ENCODE peak calls at places on chromosomes 6 and 20, in four cellular contexts. R is HepG2, X is H1, G is GM12878. K is an unnamed sample.
A peak's percentile ranks its signal among the peaks of the same experiment; 100 is the strongest.

GRCh38 chr6:90156861-90157260 is 139.8 kb downstream of the BACH2 start:
- DNase-seq in G (no peak), R (no peak), X (no peak), K (no peak)

GRCh38 chr6:51678905-51679620 is 408.4 kb downstream of the PKHD1 start:
- DNase-seq in X (no peak), R (no peak), G (peak; percentile 19), K (no peak)

GRCh38 chr6:41878246-41878645 is 16.9 kb downstream of the USP49 start:
- DNase-seq in G (no peak), R (no peak), X (no peak), K (no peak)

GRCh38 chr6:166333172-166333995 is 9.0 kb downstream of the SFT2D1 start:
- DNase-seq in G (peak; percentile 73), R (no peak), X (no peak), K (no peak)

GRCh38 chr6:138805431-138805830 is 9.5 kb downstream of the ECT2L start:
- DNase-seq in R (no peak), X (no peak), G (no peak), K (no peak)

GRCh38 chr20:50281831-50282591 is 91.4 kb downstream of the CEBPB start:
- DNase-seq in R (peak; percentile 71), X (no peak), G (no peak), K (peak; percentile 36)

GRCh38 chr6:93789532-93789931 is 370.2 kb upstream of the EPHA7 start:
- DNase-seq in X (no peak), R (no peak), G (no peak), K (no peak)

GRCh38 chr6:32852844-32853540 is 512 bp downstream of the TAP1 start:
- DNase-seq in X (no peak), G (no peak), R (no peak), K (no peak)

GRCh38 chr6:137764464-137764863 is 102.6 kb upstream of the TNFAIP3 start:
- DNase-seq in R (no peak), X (no peak), G (no peak), K (no peak)

DNA sequence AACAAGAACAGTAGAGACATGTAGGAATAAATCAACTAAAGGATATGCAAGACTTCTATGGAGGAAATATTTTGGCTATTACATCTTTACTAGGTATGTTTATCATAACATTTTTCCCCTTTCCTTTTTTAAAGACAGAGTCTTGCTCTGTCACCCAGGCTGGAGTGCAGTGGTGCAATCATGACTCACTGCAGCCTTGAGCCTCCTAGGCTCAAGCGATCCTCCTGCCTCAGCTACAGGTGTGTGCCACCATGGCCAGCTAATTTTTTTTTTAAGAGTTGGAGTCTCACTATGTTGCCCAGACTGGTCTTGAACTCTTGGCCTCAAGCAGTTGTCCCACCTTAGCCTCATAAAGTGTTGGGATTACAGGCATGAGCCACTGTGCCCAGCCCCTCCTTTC is 37.0 kb downstream of the AKAP7 start:
- DNase-seq in G (no peak), X (no peak), R (no peak), K (no peak)
- TF ChIP-seq SUZ12 in G (no peak), X (no peak), R (no peak), K (no peak)

GRCh38 chr6:113616875-113617274 is 240.3 kb upstream of the MARCKS start:
- DNase-seq in G (no peak), R (no peak), X (no peak), K (no peak)

GRCh38 chr6:113623124-113623523 is 234.0 kb upstream of the MARCKS start:
- DNase-seq in R (no peak), X (no peak), G (no peak), K (no peak)

GRCh38 chr6:113622254-113622653 is 234.9 kb upstream of the MARCKS start:
- DNase-seq in G (no peak), R (no peak), X (no peak), K (no peak)

GRCh38 chr6:113620372-113620771 is 236.8 kb upstream of the MARCKS start:
- DNase-seq in R (no peak), X (no peak), G (no peak), K (no peak)

GRCh38 chr6:113619077-113619476 is 238.1 kb upstream of the MARCKS start:
- DNase-seq in R (no peak), G (no peak), X (no peak), K (no peak)
- TF ChIP-seq SP1 in R (no peak), G (no peak), X (no peak), K (no peak)

DNA sequence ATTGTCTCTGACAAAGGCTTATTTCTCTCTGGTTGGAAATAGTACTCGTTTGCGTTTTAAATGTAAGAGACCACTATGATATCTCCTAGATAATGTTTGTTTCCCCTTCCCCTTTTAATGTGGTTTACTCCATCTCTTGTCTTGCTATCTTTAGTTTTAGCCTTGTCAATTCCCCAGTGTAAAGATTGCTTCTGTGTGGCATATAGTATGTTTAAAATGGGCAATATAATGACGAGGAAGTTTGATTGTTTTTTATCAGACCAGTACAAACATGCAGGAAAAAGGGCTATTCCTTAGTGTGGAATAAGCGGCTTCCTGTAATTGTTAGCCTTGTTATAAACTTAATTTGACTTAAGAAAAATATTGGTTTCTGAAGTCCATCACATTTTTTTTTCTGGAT is 3.1 kb downstream of the QKI start:
- DNase-seq in G (no peak), X (no peak), R (no peak), K (no peak)
- TF ChIP-seq SUZ12 in G (no peak), X (no peak), R (no peak), K (no peak)

GRCh38 chr20:49185071-49185757 is 2.9 kb downstream of the STAU1 start:
- DNase-seq in X (no peak), R (peak; percentile 93), G (no peak), K (no peak)

GRCh38 chr20:49184691-49185070 is 3.5 kb downstream of the STAU1 start:
- DNase-seq in G (no peak), R (no peak), X (no peak), K (no peak)

GRCh38 chr20:49186535-49187329 is 1.4 kb downstream of the STAU1 start:
- DNase-seq in X (no peak), G (no peak), R (peak; percentile 62), K (peak; percentile 36)

GRCh38 chr20:49188101-49188784 is at the start of gene STAU1:
- DNase-seq in X (peak; percentile 91), G (peak; percentile 71), R (peak; percentile 94), K (peak; percentile 95)

GRCh38 chr20:49187330-49188100 is 619 bp downstream of the STAU1 start:
- DNase-seq in G (no peak), R (no peak), X (no peak), K (no peak)
- TF ChIP-seq SP1 in G (no peak), R (no peak), X (no peak), K (no peak)

GRCh38 chr20:41881466-41882046 is 263.4 kb upstream of the CHD6 start:
- DNase-seq in X (no peak), G (no peak), R (no peak), K (no peak)
- TF ChIP-seq SUZ12 in X (no peak), G (no peak), R (no peak), K (no peak)

DNA sequence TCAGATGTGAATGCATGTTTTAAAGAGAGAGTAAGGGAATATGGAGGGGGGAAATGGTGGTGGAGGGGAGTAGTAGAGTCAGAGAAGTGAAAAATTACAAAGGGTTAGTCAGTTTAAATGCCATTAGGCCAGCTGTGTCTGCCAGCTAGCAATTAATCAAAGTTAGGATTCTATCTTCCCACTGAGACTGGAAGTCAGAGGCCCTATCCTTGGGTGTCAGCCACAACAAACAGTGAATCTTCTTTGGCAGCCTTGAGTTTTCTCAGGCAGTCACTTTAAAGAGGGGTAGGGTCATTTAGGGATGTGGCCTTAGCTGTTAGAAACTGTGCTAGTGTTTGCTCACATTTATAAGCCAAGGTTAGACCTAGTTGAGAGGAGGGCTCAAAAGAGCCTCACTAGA is 120.5 kb upstream of the BTBD3 start:
- DNase-seq in G (no peak), R (no peak), X (no peak), K (no peak)
- TF ChIP-seq SP1 in G (no peak), R (no peak), X (no peak), K (no peak)